ENCODE peak calls at places on chromosomes 4 and X, in nine cellular contexts. One of them, this sample, is unnamed.

GRCh38 chrX:17878028-17878670 is 17.1 kb upstream of the RAI2 start:
- DNase-seq in central memory CD4-positive, alpha-beta T cell: no peak
- DNase-seq in NCI-H2081: no peak
- DNase-seq in heart left ventricle: no peak
- DNase-seq in B cell: no peak
- DNase-seq in iPS DF 19.7: no peak
- DNase-seq in activated naive CD8-positive, alpha-beta T cell treated with anti-CD3 and anti-CD28 coated beads, Interleukin-2, amount 50 U/mL, for 24 hours: no peak
- DNase-seq in mesenchymal stem cell: no peak
- DNase-seq in NAMALWA: no peak
- DNase-seq in this sample: no peak

GRCh38 chrX:124383367-124383766 is 37.0 kb downstream of the SH2D1A start:
- DNase-seq in mesenchymal stem cell: no peak
- DNase-seq in B cell: no peak
- DNase-seq in activated naive CD8-positive, alpha-beta T cell treated with anti-CD3 and anti-CD28 coated beads, Interleukin-2, amount 50 U/mL, for 24 hours: no peak
- DNase-seq in NCI-H2081: no peak
- DNase-seq in iPS DF 19.7: no peak
- DNase-seq in NAMALWA: no peak
- DNase-seq in central memory CD4-positive, alpha-beta T cell: no peak
- DNase-seq in heart left ventricle: no peak
- DNase-seq in this sample: no peak

GRCh38 chrX:74535633-74536141 is 78.7 kb downstream of the RLIM start:
- DNase-seq in NAMALWA: no peak
- DNase-seq in NCI-H2081: peak; percentile 47
- DNase-seq in heart left ventricle: peak; percentile 75
- DNase-seq in activated naive CD8-positive, alpha-beta T cell treated with anti-CD3 and anti-CD28 coated beads, Interleukin-2, amount 50 U/mL, for 24 hours: peak; percentile 54
- DNase-seq in iPS DF 19.7: no peak
- DNase-seq in central memory CD4-positive, alpha-beta T cell: peak; percentile 17
- DNase-seq in B cell: peak; percentile 44
- DNase-seq in mesenchymal stem cell: peak; percentile 69
- DNase-seq in this sample: peak; percentile 51

GRCh38 chr4:78528327-78528726 is 23.2 kb upstream of the ANXA3 start:
- DNase-seq in activated naive CD8-positive, alpha-beta T cell treated with anti-CD3 and anti-CD28 coated beads, Interleukin-2, amount 50 U/mL, for 24 hours: no peak
- DNase-seq in B cell: no peak
- DNase-seq in iPS DF 19.7: no peak
- DNase-seq in heart left ventricle: no peak
- DNase-seq in mesenchymal stem cell: peak; percentile 24
- DNase-seq in NAMALWA: no peak
- DNase-seq in NCI-H2081: no peak
- DNase-seq in central memory CD4-positive, alpha-beta T cell: no peak
- DNase-seq in this sample: no peak

GRCh38 chr4:142126890-142127497 is 490.6 kb downstream of the IL15 start:
- DNase-seq in mesenchymal stem cell: peak; percentile 67
- DNase-seq in central memory CD4-positive, alpha-beta T cell: peak; percentile 47
- DNase-seq in heart left ventricle: peak; percentile 57
- DNase-seq in iPS DF 19.7: peak; percentile 2
- DNase-seq in NAMALWA: peak; percentile 70
- DNase-seq in activated naive CD8-positive, alpha-beta T cell treated with anti-CD3 and anti-CD28 coated beads, Interleukin-2, amount 50 U/mL, for 24 hours: peak; percentile 49
- DNase-seq in NCI-H2081: peak; percentile 59
- DNase-seq in B cell: no peak
- DNase-seq in this sample: peak; percentile 16

GRCh38 chr4:169163947-169164668 is 106.6 kb downstream of the SH3RF1 start:
- DNase-seq in B cell: no peak
- DNase-seq in heart left ventricle: no peak
- DNase-seq in NCI-H2081: no peak
- DNase-seq in mesenchymal stem cell: no peak
- DNase-seq in activated naive CD8-positive, alpha-beta T cell treated with anti-CD3 and anti-CD28 coated beads, Interleukin-2, amount 50 U/mL, for 24 hours: no peak
- DNase-seq in central memory CD4-positive, alpha-beta T cell: no peak
- DNase-seq in iPS DF 19.7: no peak
- DNase-seq in NAMALWA: no peak
- DNase-seq in this sample: no peak

GRCh38 chrX:123468481-123468880 is 264.4 kb downstream of the THOC2 start:
- DNase-seq in NCI-H2081: no peak
- DNase-seq in B cell: no peak
- DNase-seq in NAMALWA: no peak
- DNase-seq in heart left ventricle: no peak
- DNase-seq in central memory CD4-positive, alpha-beta T cell: no peak
- DNase-seq in iPS DF 19.7: no peak
- DNase-seq in activated naive CD8-positive, alpha-beta T cell treated with anti-CD3 and anti-CD28 coated beads, Interleukin-2, amount 50 U/mL, for 24 hours: no peak
- DNase-seq in mesenchymal stem cell: no peak
- DNase-seq in this sample: no peak

GRCh38 chr4:123393696-123394095 is 2.9 kb upstream of the SPRY1 start:
- DNase-seq in heart left ventricle: no peak
- DNase-seq in NAMALWA: no peak
- DNase-seq in iPS DF 19.7: no peak
- DNase-seq in mesenchymal stem cell: peak; percentile 67
- DNase-seq in NCI-H2081: no peak
- DNase-seq in activated naive CD8-positive, alpha-beta T cell treated with anti-CD3 and anti-CD28 coated beads, Interleukin-2, amount 50 U/mL, for 24 hours: no peak
- DNase-seq in B cell: no peak
- DNase-seq in central memory CD4-positive, alpha-beta T cell: no peak
- DNase-seq in this sample: no peak

GRCh38 chr4:39410415-39410814 is 3.7 kb downstream of the KLB start:
- DNase-seq in NCI-H2081: no peak
- DNase-seq in NAMALWA: peak; percentile 13
- DNase-seq in central memory CD4-positive, alpha-beta T cell: no peak
- DNase-seq in iPS DF 19.7: no peak
- DNase-seq in heart left ventricle: no peak
- DNase-seq in B cell: no peak
- DNase-seq in activated naive CD8-positive, alpha-beta T cell treated with anti-CD3 and anti-CD28 coated beads, Interleukin-2, amount 50 U/mL, for 24 hours: no peak
- DNase-seq in mesenchymal stem cell: no peak
- DNase-seq in this sample: no peak

GRCh38 chrX:69065451-69065850 is 99.8 kb downstream of the PJA1 start:
- DNase-seq in central memory CD4-positive, alpha-beta T cell: no peak
- DNase-seq in NAMALWA: no peak
- DNase-seq in mesenchymal stem cell: peak; percentile 53
- DNase-seq in activated naive CD8-positive, alpha-beta T cell treated with anti-CD3 and anti-CD28 coated beads, Interleukin-2, amount 50 U/mL, for 24 hours: no peak
- DNase-seq in B cell: no peak
- DNase-seq in heart left ventricle: no peak
- DNase-seq in NCI-H2081: no peak
- DNase-seq in iPS DF 19.7: no peak
- DNase-seq in this sample: no peak

GRCh38 chr4:174631901-174632758 is 109.8 kb upstream of the HPGD start:
- DNase-seq in NAMALWA: peak; percentile 76
- DNase-seq in central memory CD4-positive, alpha-beta T cell: peak; percentile 1
- DNase-seq in iPS DF 19.7: no peak
- DNase-seq in heart left ventricle: no peak
- DNase-seq in activated naive CD8-positive, alpha-beta T cell treated with anti-CD3 and anti-CD28 coated beads, Interleukin-2, amount 50 U/mL, for 24 hours: no peak
- DNase-seq in mesenchymal stem cell: peak; percentile 61
- DNase-seq in B cell: no peak
- DNase-seq in NCI-H2081: peak; percentile 28
- DNase-seq in this sample: peak; percentile 34

GRCh38 chr4:43331226-43332078 is 438.9 kb downstream of the GRXCR1 start:
- DNase-seq in B cell: no peak
- DNase-seq in mesenchymal stem cell: peak; percentile 48
- DNase-seq in iPS DF 19.7: no peak
- DNase-seq in activated naive CD8-positive, alpha-beta T cell treated with anti-CD3 and anti-CD28 coated beads, Interleukin-2, amount 50 U/mL, for 24 hours: no peak
- DNase-seq in heart left ventricle: no peak
- DNase-seq in NAMALWA: no peak
- DNase-seq in NCI-H2081: no peak
- DNase-seq in central memory CD4-positive, alpha-beta T cell: no peak
- DNase-seq in this sample: no peak

GRCh38 chr4:60805500-60806313 is 394.4 kb upstream of the ADGRL3 start:
- DNase-seq in central memory CD4-positive, alpha-beta T cell: no peak
- DNase-seq in NAMALWA: peak; percentile 55
- DNase-seq in mesenchymal stem cell: peak; percentile 44
- DNase-seq in iPS DF 19.7: peak; percentile 1
- DNase-seq in B cell: no peak
- DNase-seq in heart left ventricle: no peak
- DNase-seq in activated naive CD8-positive, alpha-beta T cell treated with anti-CD3 and anti-CD28 coated beads, Interleukin-2, amount 50 U/mL, for 24 hours: no peak
- DNase-seq in NCI-H2081: peak; percentile 57
- DNase-seq in this sample: peak; percentile 7

GRCh38 chr4:91795947-91796346 is 507.8 kb upstream of the GRID2 start:
- DNase-seq in iPS DF 19.7: no peak
- DNase-seq in mesenchymal stem cell: no peak
- DNase-seq in NCI-H2081: no peak
- DNase-seq in heart left ventricle: no peak
- DNase-seq in central memory CD4-positive, alpha-beta T cell: no peak
- DNase-seq in activated naive CD8-positive, alpha-beta T cell treated with anti-CD3 and anti-CD28 coated beads, Interleukin-2, amount 50 U/mL, for 24 hours: no peak
- DNase-seq in NAMALWA: no peak
- DNase-seq in B cell: no peak
- DNase-seq in this sample: no peak

GRCh38 chrX:7746861-7747260 is 96.1 kb upstream of the VCX start:
- DNase-seq in activated naive CD8-positive, alpha-beta T cell treated with anti-CD3 and anti-CD28 coated beads, Interleukin-2, amount 50 U/mL, for 24 hours: no peak
- DNase-seq in central memory CD4-positive, alpha-beta T cell: no peak
- DNase-seq in mesenchymal stem cell: no peak
- DNase-seq in B cell: no peak
- DNase-seq in heart left ventricle: no peak
- DNase-seq in iPS DF 19.7: no peak
- DNase-seq in NAMALWA: no peak
- DNase-seq in NCI-H2081: no peak
- DNase-seq in this sample: no peak

GRCh38 chr4:53130896-53131561 is 234.8 kb downstream of the SCFD2 start:
- DNase-seq in iPS DF 19.7: no peak
- DNase-seq in mesenchymal stem cell: no peak
- DNase-seq in NCI-H2081: no peak
- DNase-seq in activated naive CD8-positive, alpha-beta T cell treated with anti-CD3 and anti-CD28 coated beads, Interleukin-2, amount 50 U/mL, for 24 hours: no peak
- DNase-seq in central memory CD4-positive, alpha-beta T cell: no peak
- DNase-seq in B cell: no peak
- DNase-seq in NAMALWA: no peak
- DNase-seq in heart left ventricle: no peak
- DNase-seq in this sample: no peak

GRCh38 chrX:53080628-53081580 is 1.3 kb upstream of the TSPYL2 start:
- DNase-seq in heart left ventricle: peak; percentile 20
- DNase-seq in iPS DF 19.7: no peak
- DNase-seq in NCI-H2081: no peak
- DNase-seq in central memory CD4-positive, alpha-beta T cell: peak; percentile 28
- DNase-seq in B cell: no peak
- DNase-seq in mesenchymal stem cell: no peak
- DNase-seq in NAMALWA: no peak
- DNase-seq in activated naive CD8-positive, alpha-beta T cell treated with anti-CD3 and anti-CD28 coated beads, Interleukin-2, amount 50 U/mL, for 24 hours: no peak
- DNase-seq in this sample: peak; percentile 10

GRCh38 chr4:87345139-87345538 is 22.5 kb upstream of the HSD17B13 start:
- DNase-seq in NAMALWA: no peak
- DNase-seq in central memory CD4-positive, alpha-beta T cell: no peak
- DNase-seq in heart left ventricle: no peak
- DNase-seq in mesenchymal stem cell: no peak
- DNase-seq in iPS DF 19.7: no peak
- DNase-seq in activated naive CD8-positive, alpha-beta T cell treated with anti-CD3 and anti-CD28 coated beads, Interleukin-2, amount 50 U/mL, for 24 hours: no peak
- DNase-seq in NCI-H2081: no peak
- DNase-seq in B cell: no peak
- DNase-seq in this sample: no peak

GRCh38 chr4:97496298-97496873 is 646.9 kb downstream of the STPG2 start:
- DNase-seq in heart left ventricle: no peak
- DNase-seq in NAMALWA: no peak
- DNase-seq in B cell: no peak
- DNase-seq in central memory CD4-positive, alpha-beta T cell: no peak
- DNase-seq in activated naive CD8-positive, alpha-beta T cell treated with anti-CD3 and anti-CD28 coated beads, Interleukin-2, amount 50 U/mL, for 24 hours: no peak
- DNase-seq in mesenchymal stem cell: no peak
- DNase-seq in iPS DF 19.7: no peak
- DNase-seq in NCI-H2081: peak; percentile 27
- DNase-seq in this sample: no peak

GRCh38 chr4:175916636-175917351 is 104.7 kb upstream of the GPM6A start:
- DNase-seq in NAMALWA: no peak
- DNase-seq in iPS DF 19.7: no peak
- DNase-seq in activated naive CD8-positive, alpha-beta T cell treated with anti-CD3 and anti-CD28 coated beads, Interleukin-2, amount 50 U/mL, for 24 hours: no peak
- DNase-seq in mesenchymal stem cell: no peak
- DNase-seq in central memory CD4-positive, alpha-beta T cell: no peak
- DNase-seq in NCI-H2081: no peak
- DNase-seq in B cell: no peak
- DNase-seq in heart left ventricle: no peak
- DNase-seq in this sample: no peak

GRCh38 chr4:72846280-72847111 is 223.0 kb downstream of the COX18 start:
- DNase-seq in NCI-H2081: no peak
- DNase-seq in mesenchymal stem cell: peak; percentile 32
- DNase-seq in B cell: no peak
- DNase-seq in central memory CD4-positive, alpha-beta T cell: no peak
- DNase-seq in activated naive CD8-positive, alpha-beta T cell treated with anti-CD3 and anti-CD28 coated beads, Interleukin-2, amount 50 U/mL, for 24 hours: no peak
- DNase-seq in NAMALWA: peak; percentile 40
- DNase-seq in iPS DF 19.7: peak; percentile 42
- DNase-seq in heart left ventricle: no peak
- DNase-seq in this sample: no peak